ENCODE peak calls at places on chromosomes 1 and 21, in four cellular contexts. One of them, this sample, is unnamed. For H3K36me3, the result is how much of the 10 kb centered on the place peaks cover.

GRCh38 chr1:144101397-144102050 is 129.7 kb upstream of the FAM72C start:
- DNase-seq in endothelial cell of umbilical vein: peak
- DNase-seq in GM23248: peak
- DNase-seq in PC-3: peak
- DNase-seq in this sample: no peak

GRCh38 chr21:22174746-22175145 is 1176.5 kb downstream of the NCAM2 start:
- DNase-seq in PC-3: peak
- DNase-seq in GM23248: no peak
- DNase-seq in endothelial cell of umbilical vein: no peak
- DNase-seq in this sample: no peak

GRCh38 chr1:116334015-116334547 is 39.0 kb upstream of the ATP1A1 start:
- DNase-seq in endothelial cell of umbilical vein: peak
- DNase-seq in PC-3: peak
- DNase-seq in GM23248: peak
- DNase-seq in this sample: peak

GRCh38 chr1:23865543-23865930 is 2.6 kb downstream of the FUCA1 start:
- DNase-seq in endothelial cell of umbilical vein: no peak
- DNase-seq in GM23248: peak
- DNase-seq in PC-3: peak
- DNase-seq in this sample: peak

GRCh38 chr1:8780405-8780804 is 37.0 kb downstream of the RERE start:
- DNase-seq in endothelial cell of umbilical vein: peak
- DNase-seq in GM23248: no peak
- DNase-seq in PC-3: no peak
- DNase-seq in this sample: no peak

GRCh38 chr1:20702416-20702815 is 15.4 kb downstream of the KIF17 start:
- DNase-seq in endothelial cell of umbilical vein: no peak
- DNase-seq in GM23248: peak
- DNase-seq in PC-3: peak
- DNase-seq in this sample: peak

GRCh38 chr1:245091818-245092637 is 62.8 kb upstream of the KIF26B start:
- DNase-seq in endothelial cell of umbilical vein: peak
- DNase-seq in GM23248: peak
- DNase-seq in PC-3: peak
- DNase-seq in this sample: peak

GRCh38 chr1:187563191-187563590 is 734.4 kb downstream of the PLA2G4A start:
- DNase-seq in PC-3: no peak
- DNase-seq in GM23248: no peak
- DNase-seq in endothelial cell of umbilical vein: no peak
- DNase-seq in this sample: no peak

DNA sequence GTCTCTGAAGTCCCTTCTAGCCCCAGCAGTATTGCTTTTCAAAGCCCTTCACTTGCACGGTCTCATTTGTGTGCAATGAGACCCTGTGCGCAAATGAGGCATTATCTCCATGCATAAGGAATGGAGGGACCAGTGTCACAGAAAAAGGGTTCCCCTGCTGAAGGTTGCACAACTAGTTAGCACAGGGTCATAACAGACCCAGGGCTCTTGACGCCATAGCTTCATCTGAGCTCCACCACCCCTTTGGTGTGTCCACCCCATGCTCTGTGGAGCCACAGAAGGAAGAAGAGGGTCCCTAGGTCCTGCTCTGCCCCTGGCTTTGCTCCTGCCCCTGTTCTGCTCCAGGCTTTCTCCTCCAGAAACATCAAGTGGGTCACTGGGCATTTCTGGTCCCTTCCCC is 12.6 kb downstream of the SH2D2A start:
- DNase-seq in PC-3: no peak
- DNase-seq in endothelial cell of umbilical vein: no peak
- DNase-seq in GM23248: no peak
- DNase-seq in this sample: no peak
- H3K9ac ChIP-seq in PC-3: no peak
- H3K9ac ChIP-seq in endothelial cell of umbilical vein: no peak
- H3K9ac ChIP-seq in GM23248: no peak
- H3K9ac ChIP-seq in this sample: no peak

GRCh38 chr1:25245393-25245792 is 1.9 kb downstream of the RSRP1 start:
- DNase-seq in GM23248: peak
- DNase-seq in PC-3: no peak
- DNase-seq in endothelial cell of umbilical vein: no peak
- DNase-seq in this sample: no peak
- H3K4me3 ChIP-seq in GM23248: peak
- H3K4me3 ChIP-seq in PC-3: peak
- H3K4me3 ChIP-seq in endothelial cell of umbilical vein: peak
- H3K4me3 ChIP-seq in this sample: peak

DNA sequence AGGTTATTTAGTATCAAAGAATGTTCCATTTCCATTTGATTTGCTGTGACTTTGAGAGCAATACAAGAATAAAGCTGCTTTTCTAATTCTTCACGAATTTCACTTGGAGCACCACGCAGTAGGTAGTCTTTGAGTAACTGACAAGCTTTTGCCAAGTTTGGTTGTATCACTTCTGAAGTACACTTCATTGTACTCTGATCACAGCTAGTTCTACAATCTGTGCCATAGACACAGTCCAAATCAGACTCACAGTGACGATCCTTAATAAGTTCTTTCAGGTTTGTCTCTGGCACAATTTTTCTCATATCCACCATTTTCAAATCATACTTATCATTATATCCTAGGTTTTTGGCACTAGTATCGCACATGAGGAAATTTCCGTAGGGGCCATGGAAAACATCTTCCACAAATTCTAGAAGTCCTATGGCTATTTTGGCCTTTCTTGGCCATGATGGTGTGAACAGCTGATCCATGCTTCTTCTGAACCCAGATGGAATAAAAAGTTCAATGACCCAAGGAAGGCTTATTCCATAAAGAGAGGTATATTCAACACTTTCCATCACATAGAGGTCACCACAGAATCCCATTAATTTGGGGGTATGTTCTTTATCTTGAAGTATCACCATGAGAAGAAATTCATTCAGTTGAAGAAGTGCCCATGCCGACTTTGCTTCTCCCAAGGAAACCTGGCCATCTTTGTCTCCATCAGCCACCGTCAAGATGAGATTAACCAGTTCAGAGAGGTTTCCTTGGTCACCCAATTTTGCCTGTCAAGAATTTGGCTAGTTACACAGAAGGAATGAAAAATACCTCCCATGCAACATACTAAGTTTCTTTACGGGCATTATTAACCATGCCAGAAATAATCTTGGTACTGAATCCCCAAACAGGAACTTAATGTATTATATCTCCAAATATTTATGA is 11.9 kb downstream of the RPL5 start:
- DNase-seq in PC-3: no peak
- DNase-seq in endothelial cell of umbilical vein: no peak
- DNase-seq in GM23248: no peak
- DNase-seq in this sample: no peak
- H3K36me3 ChIP-seq in PC-3: under half
- H3K36me3 ChIP-seq in endothelial cell of umbilical vein: under half
- H3K36me3 ChIP-seq in GM23248: half or more
- H3K36me3 ChIP-seq in this sample: half or more

DNA sequence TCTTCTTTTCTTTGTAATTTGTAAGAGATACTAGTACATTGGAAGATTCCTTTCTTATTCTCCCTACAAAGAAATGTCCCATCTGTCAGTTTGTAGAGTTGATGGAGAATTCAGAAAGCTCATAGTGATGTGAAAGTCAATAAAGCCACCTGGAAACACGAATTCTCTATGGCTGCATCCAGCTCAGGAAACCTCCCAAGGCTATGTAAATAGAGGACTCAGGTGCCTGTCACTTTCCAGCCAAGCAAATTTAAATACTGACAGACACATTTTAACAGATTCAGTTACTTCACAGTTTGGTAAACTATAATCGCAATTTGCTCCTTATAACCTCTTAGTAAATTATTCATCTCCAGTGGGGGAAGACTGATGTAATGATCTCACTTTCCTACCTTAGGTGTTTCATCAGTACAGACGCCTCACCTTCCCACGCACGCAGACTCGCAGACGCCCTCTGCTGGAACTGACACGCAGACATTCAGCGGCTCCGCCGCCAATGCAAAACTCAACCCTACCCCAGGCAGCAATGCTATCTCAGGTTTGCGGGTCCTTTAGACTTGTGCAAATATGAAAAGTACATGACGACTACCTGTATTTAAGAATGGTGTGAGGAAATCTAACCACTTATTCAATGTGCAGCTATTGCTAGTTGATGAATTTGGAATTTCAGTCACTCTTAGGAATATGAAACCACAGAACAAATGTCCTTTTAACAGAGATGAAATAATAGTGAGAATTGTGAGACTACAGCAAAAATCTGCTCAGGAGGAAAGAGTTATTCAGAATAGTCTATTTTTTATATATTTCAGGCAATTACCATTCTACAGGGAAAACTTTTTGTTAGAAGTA is 60.6 kb downstream of the PTPRC start:
- DNase-seq in GM23248: peak
- DNase-seq in endothelial cell of umbilical vein: peak
- DNase-seq in PC-3: peak
- DNase-seq in this sample: peak
- H3K9ac ChIP-seq in GM23248: no peak
- H3K9ac ChIP-seq in endothelial cell of umbilical vein: no peak
- H3K9ac ChIP-seq in PC-3: no peak
- H3K9ac ChIP-seq in this sample: no peak

GRCh38 chr1:52588027-52588426 is 14.1 kb upstream of the GPX7 start:
- DNase-seq in GM23248: no peak
- DNase-seq in endothelial cell of umbilical vein: no peak
- DNase-seq in PC-3: no peak
- DNase-seq in this sample: no peak
- H3K4me3 ChIP-seq in GM23248: no peak
- H3K4me3 ChIP-seq in endothelial cell of umbilical vein: no peak
- H3K4me3 ChIP-seq in PC-3: no peak
- H3K4me3 ChIP-seq in this sample: no peak

GRCh38 chr1:1861339-1861730 is 29.6 kb downstream of the GNB1 start:
- DNase-seq in endothelial cell of umbilical vein: no peak
- DNase-seq in GM23248: no peak
- DNase-seq in PC-3: no peak
- DNase-seq in this sample: no peak

GRCh38 chr1:1872329-1872994 is 18.4 kb downstream of the GNB1 start:
- DNase-seq in PC-3: no peak
- DNase-seq in endothelial cell of umbilical vein: no peak
- DNase-seq in GM23248: no peak
- DNase-seq in this sample: no peak

GRCh38 chr1:1862905-1863547 is 27.9 kb downstream of the GNB1 start:
- DNase-seq in endothelial cell of umbilical vein: no peak
- DNase-seq in GM23248: peak
- DNase-seq in PC-3: no peak
- DNase-seq in this sample: no peak

GRCh38 chr1:1869459-1869858 is 21.4 kb downstream of the GNB1 start:
- DNase-seq in GM23248: no peak
- DNase-seq in PC-3: no peak
- DNase-seq in endothelial cell of umbilical vein: no peak
- DNase-seq in this sample: no peak

GRCh38 chr1:1867164-1867563 is 23.7 kb downstream of the GNB1 start:
- DNase-seq in endothelial cell of umbilical vein: no peak
- DNase-seq in PC-3: no peak
- DNase-seq in GM23248: no peak
- DNase-seq in this sample: no peak
- H3K36me3 ChIP-seq in endothelial cell of umbilical vein: under half
- H3K36me3 ChIP-seq in PC-3: under half
- H3K36me3 ChIP-seq in GM23248: under half
- H3K36me3 ChIP-seq in this sample: under half

DNA sequence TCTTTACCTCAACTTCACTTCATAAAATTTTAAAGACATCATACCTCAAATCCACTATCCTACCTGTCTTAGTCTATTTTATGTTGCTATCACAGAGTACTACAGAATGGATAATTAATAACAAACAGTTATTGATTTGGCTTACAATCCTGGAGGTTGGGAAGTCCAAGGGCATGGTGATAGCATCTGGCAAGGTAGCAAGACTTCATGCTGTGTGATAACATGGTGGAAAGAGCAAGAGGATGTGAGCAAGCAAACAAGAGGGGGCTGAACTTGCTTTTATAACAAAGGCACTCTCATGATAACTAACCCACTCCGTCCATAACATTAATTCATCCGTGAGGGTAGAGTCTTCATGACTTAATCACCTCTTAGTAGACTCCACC is 33.8 kb downstream of the C21orf91 start:
- DNase-seq in GM23248: no peak
- DNase-seq in PC-3: no peak
- DNase-seq in endothelial cell of umbilical vein: no peak
- DNase-seq in this sample: no peak
- H3K9ac ChIP-seq in GM23248: no peak
- H3K9ac ChIP-seq in PC-3: no peak
- H3K9ac ChIP-seq in endothelial cell of umbilical vein: no peak
- H3K9ac ChIP-seq in this sample: no peak

GRCh38 chr1:156742801-156743200 is 1.9 kb upstream of the MRPL24 start:
- DNase-seq in GM23248: no peak
- DNase-seq in PC-3: no peak
- DNase-seq in endothelial cell of umbilical vein: no peak
- DNase-seq in this sample: no peak

GRCh38 chr1:156742017-156742416 is 1.1 kb upstream of the MRPL24 start:
- DNase-seq in GM23248: no peak
- DNase-seq in endothelial cell of umbilical vein: no peak
- DNase-seq in PC-3: no peak
- DNase-seq in this sample: no peak

GRCh38 chr1:156740679-156741612 is at the start of gene MRPL24:
- DNase-seq in GM23248: peak
- DNase-seq in endothelial cell of umbilical vein: peak
- DNase-seq in PC-3: peak
- DNase-seq in this sample: peak

GRCh38 chr1:156740307-156740678 is 595 bp downstream of the MRPL24 start:
- DNase-seq in GM23248: peak
- DNase-seq in endothelial cell of umbilical vein: no peak
- DNase-seq in PC-3: peak
- DNase-seq in this sample: no peak

GRCh38 chr1:156741613-156741983 is 710 bp upstream of the MRPL24 start:
- DNase-seq in GM23248: no peak
- DNase-seq in PC-3: no peak
- DNase-seq in endothelial cell of umbilical vein: no peak
- DNase-seq in this sample: no peak
- H3K4me3 ChIP-seq in GM23248: peak
- H3K4me3 ChIP-seq in PC-3: peak
- H3K4me3 ChIP-seq in endothelial cell of umbilical vein: no peak
- H3K4me3 ChIP-seq in this sample: peak

DNA sequence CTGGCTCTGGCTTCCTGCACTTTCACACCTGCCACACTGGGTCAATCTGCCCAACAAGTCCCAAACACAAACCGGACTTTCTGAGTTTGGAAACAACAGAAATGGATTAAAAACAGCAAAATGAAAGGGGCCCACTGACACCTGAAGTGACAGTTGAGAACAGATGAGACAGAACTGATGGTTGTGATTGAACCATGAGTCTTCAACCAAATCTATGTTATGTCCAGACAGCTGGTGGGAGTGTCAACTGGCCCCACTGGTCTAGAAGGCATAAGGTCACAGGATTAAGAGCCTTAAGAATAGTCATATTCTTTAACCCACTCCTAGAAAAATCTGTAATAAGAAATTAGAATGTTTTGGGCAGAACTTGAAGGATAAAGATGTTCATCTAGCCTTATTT is 13.0 kb upstream of the ATP13A2 start:
- DNase-seq in GM23248: no peak
- DNase-seq in PC-3: no peak
- DNase-seq in endothelial cell of umbilical vein: no peak
- DNase-seq in this sample: no peak
- H3K36me3 ChIP-seq in GM23248: under half
- H3K36me3 ChIP-seq in PC-3: half or more
- H3K36me3 ChIP-seq in endothelial cell of umbilical vein: under half
- H3K36me3 ChIP-seq in this sample: half or more